ENCODE peak calls at places on chromosomes 1 and 21, in four cellular contexts. T, H, C and A are unnamed samples.

GRCh38 chr1:114510235-114511047 is 562 bp downstream of the TRIM33 start:
- DNase-seq in C (peak; percentile 39), T (peak; percentile 36), H (peak; percentile 37), A (peak; percentile 42)

GRCh38 chr1:246034630-246035029 is 472.4 kb downstream of the SMYD3 start:
- DNase-seq in H (no peak), C (no peak), T (no peak), A (no peak)

GRCh38 chr1:209554761-209555611 is 28.5 kb upstream of the CAMK1G start:
- DNase-seq in C (no peak), T (no peak), H (no peak), A (no peak)

GRCh38 chr1:199522936-199523335 is 504.6 kb upstream of the NR5A2 start:
- DNase-seq in H (no peak), T (no peak), C (no peak), A (no peak)

GRCh38 chr1:17587693-17588047 is 48.2 kb downstream of the ARHGEF10L start:
- DNase-seq in T (no peak), C (no peak), H (no peak), A (no peak)

GRCh38 chr21:38413958-38414506 is 84.2 kb downstream of the ERG start:
- DNase-seq in C (no peak), H (no peak), T (no peak), A (no peak)

GRCh38 chr1:245434285-245434684 is 279.5 kb downstream of the KIF26B start:
- DNase-seq in T (no peak), C (no peak), H (no peak), A (peak; percentile 9)

GRCh38 chr1:245516178-245516829 is 361.5 kb downstream of the KIF26B start:
- DNase-seq in C (no peak), T (no peak), H (no peak), A (no peak)

GRCh38 chr1:109640285-109640865 is 15.5 kb upstream of the GSTM4 start:
- DNase-seq in C (peak; percentile 85), T (peak; percentile 60), H (peak; percentile 85), A (peak; percentile 83)

GRCh38 chr1:230816018-230816417 is 52.3 kb downstream of the C1orf198 start:
- DNase-seq in T (no peak), C (no peak), H (no peak), A (no peak)

GRCh38 chr1:95249929-95250328 is 15.9 kb downstream of the RWDD3 start:
- DNase-seq in C (no peak), H (no peak), T (no peak), A (no peak)

GRCh38 chr1:42747125-42747524 is 7.1 kb upstream of the CLDN19 start:
- DNase-seq in T (no peak), H (no peak), C (no peak), A (peak; percentile 40)

GRCh38 chr21:43866659-43867331 is 1.8 kb downstream of the AGPAT3 start:
- DNase-seq in T (peak; percentile 85), H (no peak), C (no peak), A (peak; percentile 78)

GRCh38 chr1:28343405-28343804 is 14.6 kb downstream of the MED18 start:
- DNase-seq in T (no peak), H (no peak), C (no peak), A (no peak)

GRCh38 chr1:56676571-56677035 is 31.5 kb downstream of the PRKAA2 start:
- DNase-seq in T (no peak), H (no peak), C (no peak), A (no peak)

GRCh38 chr21:36446296-36446695 is 33.6 kb downstream of the CLDN14 start:
- DNase-seq in H (no peak), T (no peak), C (no peak), A (no peak)

GRCh38 chr1:24311731-24312130 is 7.4 kb upstream of the GRHL3 start:
- DNase-seq in T (no peak), C (no peak), H (no peak), A (no peak)

GRCh38 chr1:71303617-71304041 is 222.8 kb upstream of the ZRANB2 start:
- DNase-seq in H (no peak), C (no peak), T (no peak), A (no peak)

GRCh38 chr1:181135815-181136737 is 47.6 kb downstream of the IER5 start:
- DNase-seq in T (no peak), H (peak; percentile 52), C (no peak), A (no peak)

GRCh38 chr1:89907669-89908293 is 86.9 kb downstream of the LRRC8D start:
- DNase-seq in T (no peak), H (no peak), C (no peak), A (no peak)

GRCh38 chr1:60129916-60130315 is 56.3 kb upstream of the C1orf87 start:
- DNase-seq in C (no peak), H (no peak), T (no peak), A (no peak)

GRCh38 chr1:174398246-174398645 is 49.5 kb upstream of the GPR52 start:
- DNase-seq in C (no peak), T (no peak), H (no peak), A (no peak)

GRCh38 chr1:64033667-64034215 is 169.7 kb upstream of the UBE2U start:
- DNase-seq in T (no peak), H (peak; percentile 50), C (peak; percentile 46), A (no peak)

GRCh38 chr1:230867903-230868735 is at the start of gene C1orf198:
- DNase-seq in H (peak; percentile 63), T (peak; percentile 59), C (no peak), A (peak; percentile 81)

GRCh38 chr21:19603011-19603593 is 1199.5 kb upstream of the TMPRSS15 start:
- DNase-seq in C (no peak), T (no peak), H (no peak), A (no peak)

GRCh38 chr1:229781453-229781852 is 155.4 kb downstream of the URB2 start:
- DNase-seq in H (no peak), T (peak; percentile 27), C (no peak), A (peak; percentile 45)

GRCh38 chr1:79042117-79042516 is 35.6 kb upstream of the ADGRL4 start:
- DNase-seq in C (no peak), T (no peak), H (no peak), A (no peak)

GRCh38 chr1:27135920-27136551 is 18.9 kb downstream of the SLC9A1 start:
- DNase-seq in C (no peak), H (no peak), T (no peak), A (no peak)

GRCh38 chr1:70542856-70543255 is 131.8 kb downstream of the CTH start:
- DNase-seq in H (no peak), C (no peak), T (no peak), A (no peak)

GRCh38 chr1:6557597-6557996 is 2.5 kb downstream of the TAS1R1 start:
- DNase-seq in C (no peak), H (no peak), T (no peak), A (no peak)

GRCh38 chr1:8285965-8286364 is 31.9 kb upstream of the SLC45A1 start:
- DNase-seq in C (no peak), H (no peak), T (no peak), A (no peak)
- H3K36me3 ChIP-seq in C (no peaks in the 10 kb centered on the region), H (no peaks in the 10 kb centered on the region), T (no peaks in the 10 kb centered on the region), A (no peaks in the 10 kb centered on the region)

GRCh38 chr1:14980801-14981200 is 172.7 kb upstream of the TMEM51 start:
- DNase-seq in C (no peak), H (peak; percentile 28), T (no peak), A (no peak)

GRCh38 chr1:14988636-14989035 is 164.9 kb upstream of the TMEM51 start:
- DNase-seq in T (no peak), H (no peak), C (no peak), A (no peak)

GRCh38 chr1:14982029-14982428 is 171.5 kb upstream of the TMEM51 start:
- DNase-seq in T (no peak), H (no peak), C (no peak), A (no peak)

GRCh38 chr1:14987829-14988603 is 165.5 kb upstream of the TMEM51 start:
- DNase-seq in H (no peak), C (no peak), T (no peak), A (no peak)

DNA sequence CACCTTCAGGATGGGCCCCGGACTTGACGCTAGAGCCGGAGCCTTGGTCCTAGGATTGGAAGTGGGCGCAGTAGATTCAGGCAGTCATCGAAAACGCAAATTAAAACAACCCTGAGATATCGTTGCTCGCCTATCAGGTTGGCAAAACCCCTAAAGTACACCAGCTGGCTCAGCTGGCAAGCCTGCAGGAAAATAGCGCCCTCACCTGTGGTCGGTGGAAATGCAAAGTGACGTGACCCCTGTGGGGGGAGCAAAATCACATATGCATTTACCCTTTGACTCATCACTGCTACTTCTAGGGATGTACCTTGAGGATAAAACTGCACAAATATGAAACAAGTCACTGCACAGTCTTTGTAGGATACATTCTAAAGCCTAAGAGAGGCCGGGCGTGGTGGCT is 170.3 kb upstream of the TMEM51 start:
- DNase-seq in C (no peak), H (no peak), T (no peak), A (no peak)
- TF ChIP-seq CTCF in C (no peak), H (no peak), T (no peak), A (no peak)

GRCh38 chr1:177164380-177165068 is at the start of gene ASTN1:
- DNase-seq in T (no peak), H (no peak), C (no peak), A (no peak)
- H3K4me3 ChIP-seq in T (no peak within 1 kb of the TSS), H (peak within 1 kb of the TSS; percentile 7), C (peak within 1 kb of the TSS; percentile 35), A (no peak within 1 kb of the TSS)

GRCh38 chr1:156249593-156249992 is 1.7 kb upstream of the PAQR6 start:
- DNase-seq in C (no peak), T (no peak), H (no peak), A (no peak)
- H3K36me3 ChIP-seq in C (peaks cover 53% of the 10 kb centered on the region), T (peaks cover 25% of the 10 kb centered on the region), H (no peaks in the 10 kb centered on the region), A (peaks cover 6% of the 10 kb centered on the region)

DNA sequence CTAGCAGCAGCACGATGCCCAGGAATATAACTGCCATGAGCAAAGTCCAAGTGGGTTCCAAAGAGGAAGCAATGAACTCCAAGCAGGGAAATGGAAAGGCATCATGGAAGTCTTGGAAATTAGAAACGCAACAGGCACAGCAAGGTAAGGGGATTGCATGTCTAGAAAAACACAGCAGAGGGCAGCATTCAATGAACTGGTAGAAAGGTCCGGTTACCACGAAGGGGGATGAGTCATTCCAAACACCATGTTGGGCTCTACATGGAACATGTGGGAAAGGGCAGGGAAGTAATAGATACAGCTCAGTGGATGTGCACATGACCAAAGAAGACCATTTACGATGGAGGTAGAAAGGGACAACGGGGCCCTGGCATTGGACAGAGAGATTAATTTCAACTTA is 36.4 kb downstream of the RXRG start:
- DNase-seq in C (no peak), H (no peak), T (peak; percentile 30), A (peak; percentile 44)
- TF ChIP-seq CTCF in C (no peak), H (no peak), T (peak; percentile 57), A (peak; percentile 29)

DNA sequence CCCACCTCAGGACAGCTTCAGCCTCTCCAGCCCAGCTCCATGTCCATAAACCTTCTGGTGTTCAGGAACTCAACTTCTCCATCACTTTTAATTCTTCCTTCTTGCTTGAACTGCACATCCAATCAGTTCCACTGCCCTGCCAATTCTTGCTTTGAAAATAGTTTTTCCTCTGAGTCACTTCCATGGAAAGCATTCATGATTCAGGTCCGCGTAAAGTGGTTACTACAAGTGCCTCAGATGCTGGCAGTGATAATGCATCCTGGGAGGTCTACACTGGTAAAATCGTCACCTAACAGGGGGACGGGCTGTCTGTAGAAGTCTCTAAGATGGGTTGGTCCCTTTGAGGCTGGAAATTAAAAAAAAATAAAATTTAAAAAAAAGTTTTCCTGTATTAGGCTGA is 25.9 kb upstream of the RCAN1 start:
- DNase-seq in T (no peak), H (no peak), C (no peak), A (no peak)
- H3K4me3 ChIP-seq in T (no peak overlapping the region), H (no peak overlapping the region), C (no peak overlapping the region), A (no peak overlapping the region)